ENCODE peak calls at places on chromosome 2, in five cellular contexts. D is HEK293T, X is GM12878, Z is SK-N-SH, U is HepG2. H is an unnamed sample.

GRCh38 chr2:112916145-112916571 is 5.2 kb downstream of the IL37 start:
- DNase-seq in D (no peak), X (no peak), Z (no peak), U (no peak), H (no peak)

GRCh38 chr2:10414591-10414990 is 33.5 kb downstream of the ODC1 start:
- DNase-seq in D (no peak), X (no peak), Z (no peak), U (no peak), H (no peak)

GRCh38 chr2:75586971-75587370 is 26.2 kb upstream of the EVA1A start:
- DNase-seq in D (no peak), X (no peak), Z (no peak), U (no peak), H (no peak)

GRCh38 chr2:134667541-134667940 is 51.3 kb downstream of the TMEM163 start:
- DNase-seq in D (no peak), X (no peak), Z (no peak), U (no peak), H (no peak)

GRCh38 chr2:10658041-10658913 is 31.5 kb downstream of the NOL10 start:
- DNase-seq in D (no peak), X (no peak), Z (no peak), U (no peak), H (no peak)

GRCh38 chr2:234257859-234258561 is 207.5 kb downstream of the SPP2 start:
- DNase-seq in D (peak), X (no peak), Z (peak), U (peak), H (no peak)

GRCh38 chr2:69298261-69298660 is 88.8 kb downstream of the GFPT1 start:
- DNase-seq in D (no peak), X (no peak), Z (no peak), U (peak), H (no peak)

GRCh38 chr2:108396845-108397244 is 19.1 kb downstream of the SULT1C4 start:
- DNase-seq in D (no peak), X (no peak), Z (no peak), U (peak), H (no peak)

GRCh38 chr2:197072533-197072932 is 146.0 kb upstream of the PGAP1 start:
- DNase-seq in D (no peak), X (no peak), Z (no peak), U (no peak), H (no peak)

GRCh38 chr2:121382744-121383143 is 97.7 kb upstream of the TFCP2L1 start:
- DNase-seq in D (peak), X (no peak), Z (no peak), U (no peak), H (no peak)

GRCh38 chr2:166375736-166376487 is at the start of gene SCN9A:
- DNase-seq in D (peak), X (no peak), Z (peak), U (peak), H (peak)

GRCh38 chr2:202624133-202624532 is 10.6 kb upstream of the FAM117B start:
- DNase-seq in D (no peak), X (no peak), Z (no peak), U (no peak), H (no peak)

GRCh38 chr2:171516793-171517192 is 5.5 kb upstream of the CYBRD1 start:
- DNase-seq in D (no peak), X (no peak), Z (no peak), U (no peak), H (no peak)

GRCh38 chr2:232204457-232204931 is 174.1 kb upstream of the ALPP start:
- DNase-seq in D (no peak), X (no peak), Z (no peak), U (peak), H (no peak)

GRCh38 chr2:3223080-3223923 is 154.3 kb downstream of the EIPR1 start:
- DNase-seq in D (no peak), X (peak), Z (no peak), U (no peak), H (no peak)

GRCh38 chr2:185417111-185417510 is 321.5 kb upstream of the FSIP2 start:
- DNase-seq in D (no peak), X (no peak), Z (no peak), U (no peak), H (no peak)

GRCh38 chr2:195342105-195342504 is 314.9 kb upstream of the SLC39A10 start:
- DNase-seq in D (no peak), X (no peak), Z (no peak), U (no peak), H (peak)

GRCh38 chr2:12076810-12077209 is 330.4 kb downstream of the LPIN1 start:
- DNase-seq in D (no peak), X (no peak), Z (peak), U (no peak), H (no peak)

GRCh38 chr2:137888845-137889244 is 75.4 kb upstream of the HNMT start:
- DNase-seq in D (peak), X (no peak), Z (peak), U (peak), H (peak)

GRCh38 chr2:119657486-119658145 is 21.4 kb upstream of the TMEM177 start:
- DNase-seq in D (no peak), X (no peak), Z (no peak), U (no peak), H (no peak)

GRCh38 chr2:53095664-53096063 is 671.9 kb upstream of the CHAC2 start:
- DNase-seq in D (no peak), X (no peak), Z (no peak), U (no peak), H (no peak)

GRCh38 chr2:167592441-167592840 is 655.0 kb downstream of the STK39 start:
- DNase-seq in D (no peak), X (no peak), Z (no peak), U (no peak), H (no peak)

GRCh38 chr2:45904931-45905642 is 253.6 kb downstream of the PRKCE start:
- DNase-seq in D (no peak), X (no peak), Z (no peak), U (no peak), H (no peak)

GRCh38 chr2:104863585-104864279 is 9.8 kb downstream of the POU3F3 start:
- DNase-seq in D (no peak), X (no peak), Z (no peak), U (no peak), H (no peak)

GRCh38 chr2:719191-719590 is 42.0 kb upstream of the TMEM18 start:
- DNase-seq in D (no peak), X (no peak), Z (no peak), U (no peak), H (no peak)

GRCh38 chr2:20371656-20372055 is 21.0 kb upstream of the PUM2 start:
- DNase-seq in D (no peak), X (no peak), Z (no peak), U (no peak), H (no peak)

GRCh38 chr2:157327200-157327599 is 1.6 kb upstream of the ERMN start:
- DNase-seq in D (no peak), X (no peak), Z (no peak), U (no peak), H (no peak)

GRCh38 chr2:98461650-98462049 is 17.0 kb downstream of the INPP4A start:
- DNase-seq in D (no peak), X (no peak), Z (no peak), U (no peak), H (no peak)

GRCh38 chr2:190407662-190408537 is at the start of gene MFSD6:
- DNase-seq in D (peak), X (no peak), Z (peak), U (no peak), H (peak)

GRCh38 chr2:108267117-108267516 is 21.6 kb upstream of the SULT1C2 start:
- DNase-seq in D (no peak), X (no peak), Z (no peak), U (no peak), H (no peak)

GRCh38 chr2:9950521-9951271 is 797 bp upstream of the GRHL1 start:
- DNase-seq in D (no peak), X (no peak), Z (no peak), U (no peak), H (peak)

GRCh38 chr2:172931923-172932520 is 143.6 kb upstream of the MAP3K20 start:
- DNase-seq in D (peak), X (no peak), Z (peak), U (peak), H (peak)

GRCh38 chr2:235537186-235537585 is 43.3 kb downstream of the AGAP1 start:
- DNase-seq in D (no peak), X (no peak), Z (no peak), U (no peak), H (no peak)

GRCh38 chr2:8115451-8115850 is 566.4 kb upstream of the ID2 start:
- DNase-seq in D (no peak), X (no peak), Z (no peak), U (no peak), H (no peak)

GRCh38 chr2:220550995-220551702 is 923.7 kb downstream of the SLC4A3 start:
- DNase-seq in D (no peak), X (no peak), Z (no peak), U (no peak), H (no peak)

GRCh38 chr2:223058952-223059716 is 7.1 kb downstream of the KCNE4 start:
- DNase-seq in D (no peak), X (no peak), Z (no peak), U (peak), H (peak)

GRCh38 chr2:120712180-120712678 is 23.4 kb upstream of the GLI2 start:
- DNase-seq in D (no peak), X (no peak), Z (peak), U (no peak), H (no peak)

GRCh38 chr2:3091696-3092095 is 285.9 kb downstream of the EIPR1 start:
- DNase-seq in D (no peak), X (no peak), Z (no peak), U (no peak), H (no peak)

GRCh38 chr2:149161481-149162225 is 123.2 kb downstream of the LYPD6B start:
- DNase-seq in D (no peak), X (no peak), Z (no peak), U (no peak), H (no peak)

GRCh38 chr2:149164296-149164695 is 125.8 kb downstream of the LYPD6B start:
- DNase-seq in D (no peak), X (no peak), Z (no peak), U (no peak), H (no peak)

GRCh38 chr2:149164827-149165226 is 126.3 kb downstream of the LYPD6B start:
- DNase-seq in D (no peak), X (no peak), Z (no peak), U (no peak), H (no peak)

GRCh38 chr2:149158957-149159356 is 120.5 kb downstream of the LYPD6B start:
- DNase-seq in D (no peak), X (no peak), Z (no peak), U (no peak), H (no peak)

GRCh38 chr2:149160701-149161217 is 122.3 kb downstream of the LYPD6B start:
- DNase-seq in D (no peak), X (peak), Z (no peak), U (no peak), H (no peak)
- TF ChIP-seq FOXM1 in D (no peak), X (peak), Z (no peak), U (no peak), H (no peak)

GRCh38 chr2:215791481-215791937 is 221.8 kb downstream of the MREG start:
- DNase-seq in D (no peak), X (no peak), Z (no peak), U (peak), H (no peak)
- TF ChIP-seq FOXM1 in D (no peak), X (no peak), Z (no peak), U (no peak), H (no peak)

GRCh38 chr2:239670463-239671120 is 269.8 kb upstream of the HDAC4 start:
- DNase-seq in D (no peak), X (no peak), Z (no peak), U (no peak), H (no peak)
- TF ChIP-seq FOXM1 in D (no peak), X (no peak), Z (no peak), U (no peak), H (no peak)

DNA sequence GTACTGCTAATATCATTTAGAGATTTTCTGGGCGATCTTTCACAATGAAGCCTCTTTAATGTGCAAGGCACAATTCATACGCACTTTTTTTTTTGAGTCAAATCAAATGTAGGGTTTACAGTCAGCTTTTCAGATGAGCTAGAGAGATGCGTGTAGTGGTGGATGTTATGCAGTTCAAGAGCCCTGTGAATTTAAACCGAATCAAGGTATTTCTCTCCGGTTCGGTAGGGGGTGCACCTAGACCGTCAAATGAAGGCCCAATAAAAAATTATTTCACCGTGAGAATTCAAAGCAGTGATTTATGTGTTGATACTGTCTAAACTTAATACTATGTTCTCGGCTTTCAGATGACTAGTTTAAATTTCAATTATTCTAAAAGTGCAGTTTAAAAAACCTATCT is 1.1 kb downstream of the PTH2R start:
- DNase-seq in D (peak), X (no peak), Z (peak), U (peak), H (peak)
- TF ChIP-seq FOXM1 in D (no peak), X (no peak), Z (no peak), U (no peak), H (no peak)

H was measured in K562.